ENCODE peak calls at places on chromosomes 16 and 17, in four cellular contexts. One of them, this sample, is unnamed.

GRCh38 chr16:15487336-15488284 is 53.2 kb downstream of the BMERB1 start:
- DNase-seq in ovary: no peak
- DNase-seq in ascending aorta: no peak
- DNase-seq in PC-3: no peak
- DNase-seq in this sample: no peak

GRCh38 chr16:30003670-30004423 is 7.0 kb downstream of the DOC2A start:
- DNase-seq in PC-3: no peak
- DNase-seq in ovary: no peak
- DNase-seq in ascending aorta: no peak
- DNase-seq in this sample: no peak

GRCh38 chr17:80605326-80606066 is 60.9 kb downstream of the RPTOR start:
- DNase-seq in ascending aorta: no peak
- DNase-seq in PC-3: peak; percentile 90
- DNase-seq in ovary: no peak
- DNase-seq in this sample: no peak

GRCh38 chr17:72977768-72978417 is 114.6 kb downstream of the SLC39A11 start:
- DNase-seq in ascending aorta: no peak
- DNase-seq in PC-3: peak; percentile 90
- DNase-seq in ovary: no peak
- DNase-seq in this sample: no peak

GRCh38 chr16:21684199-21684598 is 20.4 kb downstream of the OTOA start:
- DNase-seq in ovary: no peak
- DNase-seq in PC-3: no peak
- DNase-seq in ascending aorta: no peak
- DNase-seq in this sample: no peak

GRCh38 chr17:31678431-31678830 is 180.6 kb downstream of the COPRS start:
- DNase-seq in ovary: no peak
- DNase-seq in PC-3: peak; percentile 39
- DNase-seq in ascending aorta: peak; percentile 56
- DNase-seq in this sample: peak; percentile 33

GRCh38 chr17:33322063-33322462 is 29.0 kb upstream of the ASIC2 start:
- DNase-seq in PC-3: no peak
- DNase-seq in ascending aorta: no peak
- DNase-seq in ovary: no peak
- DNase-seq in this sample: no peak

GRCh38 chr17:31525801-31526549 is 134.5 kb downstream of the RAB11FIP4 start:
- DNase-seq in ascending aorta: no peak
- DNase-seq in PC-3: peak; percentile 32
- DNase-seq in ovary: no peak
- DNase-seq in this sample: no peak

DNA sequence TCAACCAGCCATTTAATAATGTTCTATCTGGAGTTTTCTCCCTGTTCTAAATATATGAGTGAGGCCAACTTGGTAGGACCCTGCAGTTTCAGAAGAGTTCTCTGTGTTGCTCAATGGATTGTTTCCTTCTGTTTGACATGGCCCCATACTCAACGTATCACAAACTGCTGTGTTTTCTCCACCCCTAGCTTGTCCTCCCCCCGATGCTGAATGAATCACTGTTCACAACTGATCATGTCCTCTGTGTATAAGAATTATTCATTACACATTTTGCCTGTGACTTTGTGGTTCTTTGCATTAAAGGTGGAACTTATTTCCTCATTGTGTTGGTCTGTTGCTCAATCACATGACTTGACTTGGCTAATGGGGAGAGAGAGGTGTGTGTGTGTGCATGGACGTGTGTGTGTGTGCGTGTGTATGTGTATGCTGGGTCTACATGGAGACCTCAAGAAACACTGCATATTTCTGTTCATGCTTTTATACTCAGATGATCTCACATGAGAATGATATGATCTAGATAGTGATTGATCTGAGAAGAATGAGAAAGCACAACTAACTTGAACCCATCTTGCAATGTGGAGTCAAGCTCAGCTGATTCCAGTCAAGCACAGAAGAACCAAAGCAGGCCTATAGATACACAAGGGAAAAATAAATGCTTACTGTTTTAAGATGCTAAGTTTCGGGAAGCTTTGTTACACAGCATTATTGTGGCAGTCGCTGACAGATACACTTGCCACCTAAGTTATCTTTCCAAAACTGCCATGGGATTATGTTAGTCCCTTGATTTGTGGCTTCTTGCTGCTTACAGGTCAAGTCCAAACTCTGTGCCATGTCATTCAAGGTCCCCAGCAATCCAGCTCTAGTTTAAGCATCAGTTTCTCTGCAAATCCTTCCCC is 167.8 kb upstream of the ZFHX3 start:
- DNase-seq in ascending aorta: no peak
- DNase-seq in PC-3: no peak
- DNase-seq in ovary: no peak
- DNase-seq in this sample: no peak
- H3K4me3 ChIP-seq in ascending aorta: no peak overlapping the region
- H3K4me3 ChIP-seq in PC-3: no peak overlapping the region
- H3K4me3 ChIP-seq in ovary: no peak overlapping the region
- H3K4me3 ChIP-seq in this sample: no peak overlapping the region

GRCh38 chr17:21131090-21131616 is 4.4 kb downstream of the DHRS7B start:
- DNase-seq in PC-3: no peak
- DNase-seq in ascending aorta: no peak
- DNase-seq in ovary: no peak
- DNase-seq in this sample: no peak

GRCh38 chr17:21126645-21127507 is at the start of gene DHRS7B:
- DNase-seq in PC-3: peak; percentile 99
- DNase-seq in ascending aorta: peak; percentile 97
- DNase-seq in ovary: peak; percentile 93
- DNase-seq in this sample: peak; percentile 93

GRCh38 chr17:21132428-21132827 is 5.7 kb downstream of the DHRS7B start:
- DNase-seq in ovary: no peak
- DNase-seq in PC-3: no peak
- DNase-seq in ascending aorta: no peak
- DNase-seq in this sample: no peak

GRCh38 chr17:21127508-21128077 is 829 bp downstream of the DHRS7B start:
- DNase-seq in PC-3: peak; percentile 15
- DNase-seq in ovary: no peak
- DNase-seq in ascending aorta: no peak
- DNase-seq in this sample: no peak

GRCh38 chr17:21129023-21129681 is 2.4 kb downstream of the DHRS7B start:
- DNase-seq in ovary: no peak
- DNase-seq in PC-3: peak; percentile 34
- DNase-seq in ascending aorta: no peak
- DNase-seq in this sample: no peak
- TF ChIP-seq CTCF in ovary: peak; percentile 45
- TF ChIP-seq CTCF in PC-3: peak; percentile 59
- TF ChIP-seq CTCF in ascending aorta: peak; percentile 22
- TF ChIP-seq CTCF in this sample: no peak

DNA sequence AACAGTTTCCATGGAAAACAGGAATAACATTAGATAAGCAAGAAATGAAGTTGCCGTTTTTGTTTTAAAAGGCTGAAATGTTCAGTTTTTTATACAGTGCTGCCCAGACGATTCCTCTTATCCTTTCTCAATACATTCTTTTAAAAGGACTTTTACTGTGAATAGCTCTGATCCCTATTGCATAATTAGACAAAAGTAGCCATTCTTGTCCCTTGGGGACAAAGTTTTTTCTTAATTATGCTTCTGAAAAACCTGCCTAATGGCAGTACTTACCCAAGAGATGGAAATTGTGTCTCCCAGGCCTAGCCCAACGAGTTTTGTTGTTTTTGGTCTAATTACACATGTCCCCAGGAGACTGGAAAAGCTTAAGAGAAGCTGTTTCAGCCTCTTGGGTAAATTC is 27.6 kb downstream of the NXPH3 start:
- DNase-seq in ascending aorta: no peak
- DNase-seq in ovary: no peak
- DNase-seq in PC-3: no peak
- DNase-seq in this sample: no peak
- H3K27ac ChIP-seq in ascending aorta: peak overlapping the region; percentile 65
- H3K27ac ChIP-seq in ovary: no peak overlapping the region
- H3K27ac ChIP-seq in PC-3: no peak overlapping the region
- H3K27ac ChIP-seq in this sample: peak overlapping the region; percentile 76

DNA sequence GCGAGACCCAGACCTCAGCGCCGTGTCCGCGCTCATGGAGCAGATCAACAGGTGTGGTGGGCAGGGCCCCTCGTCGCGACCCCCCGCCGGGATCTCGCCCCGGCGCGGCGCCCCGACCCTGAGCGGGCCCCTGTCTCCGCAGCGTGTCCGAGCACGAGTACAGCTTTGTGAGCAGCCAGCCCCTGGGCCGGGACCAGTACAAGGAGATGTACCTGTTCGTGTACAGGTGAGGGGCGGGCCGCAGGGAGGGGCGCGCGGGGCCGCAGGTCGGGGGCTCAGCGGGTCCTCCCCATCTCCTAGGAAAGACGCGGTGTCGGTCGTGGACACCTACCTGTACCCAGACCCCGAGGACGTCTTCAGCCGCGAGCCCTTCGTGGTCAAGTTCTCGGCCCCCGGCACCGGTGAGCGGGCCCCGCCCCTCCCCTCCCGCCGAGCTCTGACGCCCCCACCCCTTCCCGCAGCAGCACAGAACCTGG is 870 bp downstream of the DNASE1L2 start:
- DNase-seq in ascending aorta: no peak
- DNase-seq in ovary: no peak
- DNase-seq in PC-3: no peak
- DNase-seq in this sample: no peak
- H3K4me3 ChIP-seq in ascending aorta: no peak overlapping the region
- H3K4me3 ChIP-seq in ovary: no peak overlapping the region
- H3K4me3 ChIP-seq in PC-3: no peak overlapping the region
- H3K4me3 ChIP-seq in this sample: peak overlapping the region; percentile 62

DNA sequence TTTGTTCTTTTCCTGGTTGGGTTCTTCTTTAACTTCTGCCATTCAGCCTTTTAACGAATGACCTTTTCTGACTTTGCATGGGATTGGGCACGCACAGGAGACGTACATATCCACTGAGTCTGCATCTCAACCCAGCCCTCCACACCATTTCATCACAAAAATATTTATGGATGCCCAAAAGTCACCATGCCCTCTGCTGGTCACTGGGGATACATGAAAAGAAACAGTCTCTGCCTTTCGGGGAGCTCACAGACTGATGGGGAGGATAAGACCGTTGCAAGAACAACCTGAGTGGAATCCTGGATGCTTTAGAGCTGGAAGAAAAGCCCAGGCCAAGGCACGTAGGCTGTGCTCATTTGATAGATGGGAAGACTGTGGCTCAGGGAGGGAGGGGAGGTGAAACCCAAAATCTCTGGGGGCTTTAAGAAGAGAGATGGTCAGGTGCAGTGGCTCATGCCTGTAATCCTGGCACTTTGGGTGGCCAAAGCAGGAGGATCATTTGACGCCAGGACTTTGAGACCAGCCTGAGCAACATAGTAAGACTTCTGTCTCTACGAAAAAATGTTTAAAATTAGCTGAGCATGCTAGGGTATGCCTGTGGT is 7.9 kb upstream of the MT2A start:
- DNase-seq in ascending aorta: no peak
- DNase-seq in ovary: no peak
- DNase-seq in PC-3: peak; percentile 68
- DNase-seq in this sample: no peak
- TF ChIP-seq CTCF in ascending aorta: peak; percentile 36
- TF ChIP-seq CTCF in ovary: no peak
- TF ChIP-seq CTCF in PC-3: peak; percentile 81
- TF ChIP-seq CTCF in this sample: no peak

GRCh38 chr17:70268383-70268782 is 99.1 kb downstream of the KCNJ2 start:
- DNase-seq in ovary: no peak
- DNase-seq in ascending aorta: no peak
- DNase-seq in PC-3: no peak
- DNase-seq in this sample: no peak

GRCh38 chr17:70274255-70274654 is 104.9 kb downstream of the KCNJ2 start:
- DNase-seq in ovary: no peak
- DNase-seq in PC-3: no peak
- DNase-seq in ascending aorta: no peak
- DNase-seq in this sample: no peak

GRCh38 chr17:70271672-70272071 is 102.3 kb downstream of the KCNJ2 start:
- DNase-seq in ovary: no peak
- DNase-seq in ascending aorta: no peak
- DNase-seq in PC-3: peak; percentile 38
- DNase-seq in this sample: no peak

GRCh38 chr17:70271200-70271599 is 101.9 kb downstream of the KCNJ2 start:
- DNase-seq in PC-3: no peak
- DNase-seq in ovary: no peak
- DNase-seq in ascending aorta: no peak
- DNase-seq in this sample: no peak

DNA sequence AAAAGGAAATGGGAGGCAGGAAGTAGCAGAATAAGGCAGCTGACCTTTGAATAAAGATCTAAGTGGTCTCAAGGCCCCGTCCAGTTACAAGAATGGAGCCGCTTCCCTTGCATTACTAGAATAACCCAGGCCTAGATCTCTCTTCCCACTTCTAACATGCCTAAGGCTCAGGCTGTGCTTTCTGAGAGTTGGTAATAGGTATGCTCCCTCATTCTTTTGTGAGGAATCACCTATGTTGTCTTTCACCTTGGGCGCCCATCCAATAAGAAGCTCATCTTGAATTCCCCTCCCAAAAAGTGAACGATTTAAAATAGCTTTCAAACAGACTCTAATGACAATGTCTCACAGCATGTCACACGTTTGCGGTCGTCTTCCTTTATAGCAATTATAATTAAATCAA is 101.2 kb downstream of the KCNJ2 start:
- DNase-seq in ovary: no peak
- DNase-seq in ascending aorta: no peak
- DNase-seq in PC-3: no peak
- DNase-seq in this sample: no peak
- H3K27ac ChIP-seq in ovary: no peak overlapping the region
- H3K27ac ChIP-seq in ascending aorta: no peak overlapping the region
- H3K27ac ChIP-seq in PC-3: no peak overlapping the region
- H3K27ac ChIP-seq in this sample: no peak overlapping the region

DNA sequence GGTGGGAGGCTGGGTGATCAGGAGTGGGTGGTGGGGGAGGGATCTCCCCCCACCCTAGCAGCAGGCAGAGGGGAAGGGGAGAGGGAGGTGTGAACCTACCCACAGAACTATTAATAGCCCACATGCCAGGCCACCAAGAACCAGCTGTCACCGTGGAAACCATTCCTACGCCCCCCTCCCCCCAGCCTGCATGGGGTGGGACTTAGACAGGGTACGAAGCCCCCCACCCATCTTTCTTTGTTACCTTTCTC is 7.8 kb downstream of the THRA start:
- DNase-seq in ovary: no peak
- DNase-seq in ascending aorta: no peak
- DNase-seq in PC-3: no peak
- DNase-seq in this sample: no peak
- H3K4me3 ChIP-seq in ovary: peak overlapping the region; percentile 17
- H3K4me3 ChIP-seq in ascending aorta: peak overlapping the region; percentile 24
- H3K4me3 ChIP-seq in PC-3: no peak overlapping the region
- H3K4me3 ChIP-seq in this sample: peak overlapping the region; percentile 66